ENCODE peak calls at places on chromosomes 6 and 20, in seven cellular contexts. B, J, P, T, A, N and Q are unnamed samples.

GRCh38 chr6:20028143-20028542 is 184.1 kb downstream of the MBOAT1 start:
- DNase-seq in J (no peak), A (no peak), T (no peak), P (no peak), B (no peak), N (no peak), Q (no peak)

GRCh38 chr6:6600865-6601264 is 12.3 kb downstream of the LY86 start:
- DNase-seq in B (no peak), T (no peak), P (no peak), N (no peak), A (no peak), J (no peak), Q (no peak)

GRCh38 chr6:30322527-30323501 is 3.9 kb upstream of the TRIM39 start:
- DNase-seq in N (peak), B (peak), J (no peak), T (no peak), P (peak), A (no peak), Q (no peak)

GRCh38 chr20:16417001-16417400 is 156.2 kb downstream of the KIF16B start:
- DNase-seq in A (no peak), N (no peak), B (no peak), T (no peak), P (no peak), J (no peak), Q (no peak)

GRCh38 chr6:37826188-37826587 is 6.7 kb downstream of the ZFAND3 start:
- DNase-seq in N (peak), P (no peak), T (no peak), B (peak), J (no peak), A (no peak), Q (no peak)

GRCh38 chr6:51495016-51495805 is 592.2 kb downstream of the PKHD1 start:
- DNase-seq in N (no peak), A (no peak), J (peak), B (no peak), P (no peak), T (no peak), Q (no peak)

GRCh38 chr6:167766986-167767714 is 59.6 kb upstream of the AFDN start:
- DNase-seq in P (no peak), B (no peak), J (no peak), N (no peak), T (peak), A (peak), Q (no peak)

GRCh38 chr20:13684566-13685222 is 46.0 kb upstream of the TASP1 start:
- DNase-seq in B (no peak), A (no peak), J (no peak), P (no peak), N (peak), T (no peak), Q (peak)

GRCh38 chr6:87139236-87139635 is 16.1 kb upstream of the ZNF292 start:
- DNase-seq in P (peak), T (no peak), B (peak), J (no peak), A (peak), N (peak), Q (peak)

GRCh38 chr6:99603421-99604160 is 3.0 kb upstream of the PRDM13 start:
- DNase-seq in J (no peak), N (peak), P (peak), B (peak), A (peak), T (no peak), Q (no peak)

GRCh38 chr6:53793318-53793975 is 1.4 kb upstream of the LRRC1 start:
- DNase-seq in A (peak), T (peak), B (peak), P (peak), J (peak), N (peak), Q (peak)

DNA sequence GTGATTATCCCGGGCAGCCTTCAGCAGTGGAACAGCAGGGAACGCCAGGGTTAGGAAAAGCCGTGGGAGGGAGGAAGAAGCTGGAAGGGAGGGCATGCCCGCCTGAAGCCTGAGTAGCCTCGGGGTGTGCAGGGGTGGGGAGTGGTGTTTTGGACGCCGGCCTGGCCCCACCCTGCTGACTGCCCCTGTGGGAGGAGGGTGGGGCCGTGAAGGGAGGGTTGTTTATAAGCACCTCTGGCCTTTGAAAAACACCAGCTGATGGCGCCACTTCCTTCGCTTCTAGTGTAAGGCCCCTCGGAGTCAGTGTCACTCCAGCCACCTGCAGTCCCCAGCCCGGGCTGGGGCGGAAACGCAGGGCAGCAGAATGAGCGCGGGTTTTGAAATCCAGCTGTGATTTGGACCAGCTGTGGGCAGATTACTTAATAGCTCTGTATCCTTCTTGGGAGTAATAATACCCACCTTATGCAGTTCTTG is 52.8 kb upstream of the BMP6 start:
- DNase-seq in J (no peak), A (peak), P (peak), N (peak), T (peak), B (peak), Q (no peak)
- TF ChIP-seq CTCF in J (no peak), A (no peak), P (no peak), N (peak), T (no peak), B (no peak), Q (no peak)

DNA sequence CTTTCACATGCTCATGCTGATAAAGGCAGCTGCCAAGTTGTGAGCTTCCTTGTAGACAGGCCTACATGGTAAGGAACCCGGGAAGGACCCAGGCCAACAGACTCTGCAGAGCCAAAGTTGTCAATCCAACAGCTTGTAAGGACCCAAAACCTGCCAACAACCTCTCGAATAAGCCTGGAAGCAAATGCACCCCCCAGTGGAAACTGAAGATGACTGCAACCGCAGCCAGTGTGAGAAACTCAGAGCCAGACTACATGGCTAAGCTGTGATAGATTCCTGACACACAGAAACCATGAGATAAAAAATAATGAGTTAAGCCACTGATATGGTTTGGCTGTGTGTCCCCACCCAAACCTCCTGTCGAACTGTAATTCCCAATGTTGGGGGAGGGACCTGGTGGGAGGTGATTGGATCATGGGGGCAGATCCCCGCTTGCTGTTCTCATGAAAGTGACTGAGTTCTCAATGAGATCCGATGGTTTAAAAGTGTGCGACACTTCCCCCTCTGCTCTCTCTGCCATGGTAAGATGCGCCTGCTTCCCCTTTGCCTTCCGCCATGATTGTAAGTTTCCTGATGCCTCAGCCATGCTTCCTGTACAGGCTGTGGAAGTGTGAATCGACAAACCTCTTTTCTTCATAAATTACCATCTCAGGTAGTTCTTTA is 18.8 kb upstream of the CLPSL2 start:
- DNase-seq in P (peak), B (peak), T (no peak), A (peak), J (no peak), N (peak), Q (peak)
- TF ChIP-seq CTCF in P (peak), B (peak), T (no peak), A (peak), J (peak), N (peak), Q (peak)

GRCh38 chr6:160042014-160042773 is 73.3 kb downstream of the IGF2R start:
- DNase-seq in P (peak), A (no peak), B (peak), T (no peak), J (no peak), N (peak), Q (no peak)
- TF ChIP-seq CTCF in P (no peak), A (no peak), B (no peak), T (no peak), J (no peak), N (no peak), Q (no peak)

GRCh38 chr20:9214676-9215075 is 145.8 kb downstream of the PLCB4 start:
- DNase-seq in J (no peak), T (no peak), N (peak), P (peak), A (peak), B (peak), Q (no peak)

GRCh38 chr20:9218412-9219001 is 149.6 kb downstream of the PLCB4 start:
- DNase-seq in T (no peak), A (no peak), N (peak), P (peak), B (peak), J (no peak), Q (no peak)

GRCh38 chr20:9211016-9211760 is 142.3 kb downstream of the PLCB4 start:
- DNase-seq in P (no peak), J (no peak), N (no peak), A (no peak), B (no peak), T (no peak), Q (no peak)

GRCh38 chr20:9220874-9221547 is 152.1 kb downstream of the PLCB4 start:
- DNase-seq in J (no peak), B (peak), P (peak), N (peak), T (no peak), A (no peak), Q (no peak)

DNA sequence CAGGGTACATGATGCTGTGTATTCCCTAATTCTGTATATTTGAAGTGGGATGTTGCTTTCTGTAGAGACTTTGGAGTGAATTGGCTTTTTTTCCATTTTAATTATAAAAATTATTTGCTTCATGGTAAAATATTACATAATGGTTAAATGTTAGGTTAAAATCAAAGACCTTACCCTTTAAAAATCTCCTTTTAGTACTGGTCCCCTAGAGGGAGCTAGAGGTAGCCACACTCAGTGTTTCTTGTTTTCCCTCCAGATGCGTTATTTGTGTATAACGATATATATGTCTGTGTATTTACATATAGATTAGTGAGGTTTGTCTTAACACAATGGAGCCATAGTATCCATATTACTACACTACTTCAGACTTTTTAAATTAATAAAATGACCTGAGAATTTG is 146.7 kb downstream of the PLCB4 start:
- DNase-seq in P (no peak), T (no peak), A (peak), B (peak), N (no peak), J (no peak), Q (no peak)
- TF ChIP-seq CTCF in P (peak), T (peak), A (peak), B (peak), N (peak), J (no peak), Q (no peak)